ENCODE peak calls at places on chromosomes 5 and 9, in four cellular contexts. N is stimulated activated CD4-positive, alpha-beta T cell treated with anti-CD3 and anti-CD28 coated beads, Interleukin-15, amount 100 ng/mL, for 24 hours; Q is heart right ventricle; L is fibroblast of mammary gland. G is an unnamed sample.

GRCh38 chr5:143064207-143064606 is 294.0 kb downstream of the ARHGAP26 start:
- DNase-seq in N (no peak), Q (no peak), L (peak), G (no peak)

GRCh38 chr9:79287152-79287766 is 284.5 kb upstream of the TLE4 start:
- DNase-seq in N (no peak), Q (no peak), L (no peak), G (no peak)

GRCh38 chr5:22699319-22699718 is 153.8 kb downstream of the CDH12 start:
- DNase-seq in N (no peak), Q (no peak), L (no peak), G (no peak)

GRCh38 chr5:9013147-9013546 is 532.7 kb downstream of the SEMA5A start:
- DNase-seq in N (no peak), Q (no peak), L (no peak), G (no peak)

GRCh38 chr9:131633491-131634031 is 88.2 kb downstream of the PRRT1B start:
- DNase-seq in N (no peak), Q (no peak), L (no peak), G (no peak)

GRCh38 chr5:140311011-140311467 is 8.1 kb upstream of the PFDN1 start:
- DNase-seq in N (no peak), Q (no peak), L (peak), G (no peak)

GRCh38 chr9:16615451-16615850 is 255.0 kb downstream of the BNC2 start:
- DNase-seq in N (no peak), Q (no peak), L (no peak), G (no peak)

GRCh38 chr5:164580155-164580554 is 1074.7 kb downstream of the MAT2B start:
- DNase-seq in N (no peak), Q (no peak), L (no peak), G (no peak)

GRCh38 chr9:33255471-33255870 is 9.0 kb downstream of the BAG1 start:
- DNase-seq in N (no peak), Q (no peak), L (no peak), G (no peak)

GRCh38 chr5:109561447-109561846 is 128.3 kb upstream of the MAN2A1 start:
- DNase-seq in N (no peak), Q (no peak), L (no peak), G (no peak)

GRCh38 chr5:122375801-122376200 is 63.8 kb downstream of the SNCAIP start:
- DNase-seq in N (no peak), Q (no peak), L (peak), G (no peak)

G was measured in ELF-1.